ENCODE peak calls at places on chromosomes 7 and 10, in five cellular contexts. C, K, B, U and P are unnamed samples.

GRCh38 chr7:18583305-18583704 is 87.8 kb downstream of the HDAC9 start:
- DNase-seq in B (no peak), U (no peak), K (no peak), C (no peak), P (no peak)

GRCh38 chr10:114634607-114634974 is 23.5 kb downstream of the ABLIM1 start:
- DNase-seq in C (peak), K (peak), B (peak), U (no peak), P (peak)

GRCh38 chr10:6239213-6239991 is 36.7 kb downstream of the PFKFB3 start:
- DNase-seq in K (no peak), U (peak), C (no peak), B (no peak), P (no peak)

GRCh38 chr10:112393341-112393740 is 19.4 kb downstream of the ACSL5 start:
- DNase-seq in K (no peak), C (no peak), U (no peak), B (no peak), P (no peak)

GRCh38 chr10:119687192-119688032 is 36.2 kb downstream of the BAG3 start:
- DNase-seq in U (no peak), B (no peak), C (no peak), K (peak), P (no peak)

GRCh38 chr7:26423436-26423835 is 131.8 kb downstream of the SNX10 start:
- DNase-seq in C (no peak), K (no peak), U (no peak), B (no peak), P (no peak)

GRCh38 chr10:3516626-3517255 is 268.3 kb downstream of the KLF6 start:
- DNase-seq in B (no peak), K (no peak), U (no peak), C (peak), P (no peak)

GRCh38 chr7:129616530-129616929 is 5.0 kb downstream of the NRF1 start:
- DNase-seq in K (no peak), U (no peak), B (no peak), C (no peak), P (no peak)

GRCh38 chr7:28853150-28853549 is 105.0 kb downstream of the TRIL start:
- DNase-seq in B (no peak), C (no peak), U (no peak), K (no peak), P (peak)